ENCODE peak calls at places on chromosomes 5 and 9, in five cellular contexts. L is heart right ventricle, B is lung, J is colonic mucosa, P is activated B cell treated with CpG ODN at 0.5 μM for 24 hours. K is an unnamed sample.

GRCh38 chr5:151627650-151628049 is 36.5 kb upstream of the FAT2 start:
- DNase-seq in L (no peak), B (no peak), J (no peak), P (no peak), K (no peak)

GRCh38 chr9:76530458-76531100 is 71.6 kb downstream of the GCNT1 start:
- DNase-seq in L (no peak), B (no peak), J (no peak), P (no peak), K (no peak)

GRCh38 chr5:63022403-63022802 is 443.8 kb downstream of the LRRC70 start:
- DNase-seq in L (no peak), B (no peak), J (no peak), P (no peak), K (no peak)

GRCh38 chr9:70683841-70684240 is 269.4 kb upstream of the KLF9 start:
- DNase-seq in L (no peak), B (no peak), J (no peak), P (no peak), K (no peak)

GRCh38 chr9:91814681-91815212 is 135.3 kb downstream of the ROR2 start:
- DNase-seq in L (no peak), B (no peak), J (no peak), P (no peak), K (no peak)

GRCh38 chr5:122392844-122393243 is 80.8 kb downstream of the SNCAIP start:
- DNase-seq in L (no peak), B (no peak), J (no peak), P (no peak), K (no peak)

GRCh38 chr5:76074487-76074886 is 8.7 kb upstream of the SV2C start:
- DNase-seq in L (no peak), B (no peak), J (peak), P (no peak), K (peak)

GRCh38 chr5:5055708-5056107 is 84.4 kb upstream of the ADAMTS16 start:
- DNase-seq in L (no peak), B (no peak), J (no peak), P (no peak), K (no peak)

GRCh38 chr5:65440456-65440855 is 41.3 kb downstream of the ADAMTS6 start:
- DNase-seq in L (no peak), B (no peak), J (no peak), P (no peak), K (no peak)

GRCh38 chr5:179777456-179777855 is 16.3 kb upstream of the LTC4S start:
- DNase-seq in L (no peak), B (no peak), J (no peak), P (no peak), K (no peak)

GRCh38 chr5:123673107-123673506 is 161.1 kb downstream of the CSNK1G3 start:
- DNase-seq in L (peak), B (no peak), J (no peak), P (no peak), K (no peak)

GRCh38 chr9:100577776-100578448 is at the start of gene CAVIN4:
- DNase-seq in L (peak), B (no peak), J (no peak), P (no peak), K (no peak)

GRCh38 chr9:26502311-26502710 is 390.3 kb downstream of the CAAP1 start:
- DNase-seq in L (no peak), B (no peak), J (no peak), P (no peak), K (peak)

GRCh38 chr9:21796768-21797167 is 5.7 kb upstream of the MTAP start:
- DNase-seq in L (no peak), B (no peak), J (no peak), P (no peak), K (no peak)

GRCh38 chr9:104831681-104832080 is 67.8 kb downstream of the NIPSNAP3B start:
- DNase-seq in L (no peak), B (no peak), J (no peak), P (no peak), K (no peak)

GRCh38 chr5:1793966-1794895 is 5.4 kb downstream of the MRPL36 start:
- DNase-seq in L (no peak), B (no peak), J (no peak), P (no peak), K (no peak)

GRCh38 chr5:172107606-172108005 is 80.4 kb downstream of the STK10 start:
- DNase-seq in L (no peak), B (no peak), J (no peak), P (no peak), K (no peak)

GRCh38 chr9:126502417-126503332 is 111.1 kb upstream of the LMX1B start:
- DNase-seq in L (no peak), B (no peak), J (no peak), P (no peak), K (no peak)

GRCh38 chr9:91192785-91193657 is 168.7 kb downstream of the AUH start:
- DNase-seq in L (peak), B (peak), J (peak), P (peak), K (peak)

DNA sequence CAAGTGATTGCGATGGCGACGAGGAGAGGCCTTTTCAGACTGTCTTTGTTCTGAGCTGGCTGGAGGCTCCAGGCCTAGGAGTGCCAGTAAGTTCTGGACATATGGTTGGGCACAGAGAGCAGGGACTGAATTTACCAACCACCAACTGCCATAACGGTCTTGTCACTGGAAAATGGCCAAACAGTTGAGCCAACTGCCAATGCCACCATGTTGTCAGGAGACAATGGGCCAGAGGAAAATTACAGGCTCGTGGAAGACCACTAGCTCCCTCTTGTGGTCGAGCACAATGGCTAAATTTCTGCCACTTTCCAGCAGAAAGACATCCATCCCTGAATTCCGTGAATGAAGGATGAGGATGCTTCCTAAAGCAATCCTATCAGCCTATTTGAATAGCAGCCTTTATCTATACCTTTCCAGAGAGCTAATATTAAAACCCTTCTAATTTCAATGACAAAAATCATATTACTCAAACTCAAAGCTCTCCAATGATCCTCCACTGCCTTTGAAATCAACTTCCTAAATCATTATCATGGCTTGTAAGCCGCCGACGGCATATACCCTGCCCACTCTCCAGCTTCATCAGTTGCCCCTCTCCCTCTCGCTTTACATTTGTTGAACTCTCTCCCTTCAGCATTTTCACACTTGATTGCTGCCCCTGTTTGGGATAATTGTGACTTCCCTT is 66.9 kb upstream of the GLIS3 start:
- DNase-seq in L (no peak), B (no peak), J (peak), P (no peak), K (peak)
- TF ChIP-seq CTCF in L (peak), B (peak), J (peak), P (peak), K (peak)

DNA sequence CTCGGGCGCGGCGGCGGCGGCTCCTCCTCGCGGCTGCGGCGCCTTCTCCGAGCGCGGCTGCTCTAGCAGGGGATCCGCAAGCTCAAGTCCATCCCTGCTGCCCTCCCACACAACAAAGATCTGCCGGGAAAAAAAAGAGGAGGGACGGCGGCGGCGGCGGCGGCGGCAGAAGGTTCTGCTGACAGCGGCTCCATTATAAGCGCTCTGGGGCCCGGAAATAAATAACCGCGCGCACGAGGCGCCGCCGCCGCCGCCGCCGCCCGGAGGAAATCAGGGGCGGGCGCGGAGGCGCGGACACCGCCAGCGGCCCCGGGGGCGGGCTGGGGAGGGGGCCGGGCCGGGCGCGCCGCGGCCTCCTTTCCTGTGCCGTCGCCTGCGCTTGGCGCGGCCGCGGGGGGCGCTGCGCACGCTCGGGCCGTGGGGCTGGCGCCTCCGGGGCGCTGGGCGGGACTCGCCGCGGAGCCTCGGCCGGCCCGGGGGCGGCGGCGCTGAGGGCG is at the start of gene ANKH:
- DNase-seq in L (peak), B (peak), J (peak), P (peak), K (peak)
- TF ChIP-seq CTCF in L (no peak), B (no peak), J (no peak), P (no peak), K (no peak)

GRCh38 chr5:154868702-154869101 is 10.3 kb downstream of the CNOT8 start:
- DNase-seq in L (no peak), B (no peak), J (no peak), P (no peak), K (no peak)
- TF ChIP-seq CTCF in L (no peak), B (no peak), J (no peak), P (no peak), K (no peak)

DNA sequence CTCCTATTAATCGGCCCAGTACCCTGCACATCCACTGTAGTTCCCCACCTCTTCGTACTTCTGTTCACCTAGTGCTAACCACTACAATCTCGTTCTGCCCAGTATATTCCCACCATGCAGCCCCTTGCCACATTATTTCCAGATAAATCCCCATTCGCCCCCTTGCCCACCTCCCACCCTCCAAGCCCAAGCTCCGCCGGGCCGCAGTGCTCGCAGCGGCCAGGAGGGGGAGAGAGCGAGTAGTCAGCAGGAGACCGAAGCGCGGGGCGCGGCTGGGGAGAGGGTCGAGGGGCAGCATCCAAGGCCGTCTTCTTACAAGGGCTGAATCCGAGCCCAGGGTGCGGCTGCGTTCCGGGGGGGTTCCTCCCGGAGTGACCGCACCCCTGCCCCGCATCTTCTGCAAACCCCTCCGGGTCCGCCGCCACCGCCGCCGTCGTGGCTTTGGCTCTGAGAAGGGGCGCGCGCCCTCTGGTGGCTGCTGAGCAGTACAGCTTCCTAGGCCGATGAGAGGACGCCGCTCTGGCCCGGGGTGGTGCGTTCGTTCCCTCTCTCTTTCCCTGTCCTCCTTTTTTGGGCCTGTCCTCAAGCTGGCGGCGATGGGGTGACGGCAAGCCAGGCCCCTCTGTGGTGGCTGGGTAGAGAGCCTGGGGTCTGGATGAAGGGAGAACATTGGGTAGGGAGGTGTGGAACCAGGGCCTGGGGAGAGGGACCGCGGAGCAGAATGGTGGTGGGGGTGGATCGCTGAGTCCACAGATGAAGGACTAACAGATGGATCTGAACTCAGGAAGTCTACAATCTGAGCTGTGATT is 30.0 kb upstream of the PSD2 start:
- DNase-seq in L (peak), B (peak), J (peak), P (peak), K (peak)
- TF ChIP-seq CTCF in L (peak), B (peak), J (peak), P (peak), K (peak)

GRCh38 chr9:1100945-1101344 is 50.8 kb downstream of the DMRT2 start:
- DNase-seq in L (peak), B (peak), J (peak), P (no peak), K (peak)
- TF ChIP-seq CTCF in L (peak), B (no peak), J (peak), P (no peak), K (no peak)

GRCh38 chr9:73061131-73061530 is 90.5 kb upstream of the ANXA1 start:
- DNase-seq in L (no peak), B (no peak), J (no peak), P (no peak), K (no peak)
- TF ChIP-seq CTCF in L (no peak), B (no peak), J (no peak), P (no peak), K (no peak)

DNA sequence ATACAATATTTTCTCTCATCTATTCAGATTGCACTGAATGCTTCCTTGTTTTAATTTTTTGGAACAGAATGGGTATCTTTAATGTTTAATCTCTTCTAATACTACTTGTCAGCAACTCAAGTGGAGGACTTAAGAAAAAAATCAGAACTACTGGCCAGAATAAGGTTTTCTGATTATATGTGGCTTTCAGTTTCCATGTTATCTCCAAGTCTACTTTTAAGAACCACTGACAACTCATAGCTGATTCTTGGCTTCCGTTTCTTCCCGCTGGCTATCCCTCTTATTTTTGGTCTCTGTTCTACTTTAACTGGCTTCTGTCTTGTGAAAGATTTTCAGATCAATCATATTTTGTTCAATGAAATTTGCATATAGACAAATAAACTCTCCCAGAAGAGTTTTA is 204.6 kb downstream of the MLLT3 start:
- DNase-seq in L (no peak), B (no peak), J (no peak), P (no peak), K (no peak)
- TF ChIP-seq CTCF in L (no peak), B (no peak), J (no peak), P (no peak), K (no peak)

DNA sequence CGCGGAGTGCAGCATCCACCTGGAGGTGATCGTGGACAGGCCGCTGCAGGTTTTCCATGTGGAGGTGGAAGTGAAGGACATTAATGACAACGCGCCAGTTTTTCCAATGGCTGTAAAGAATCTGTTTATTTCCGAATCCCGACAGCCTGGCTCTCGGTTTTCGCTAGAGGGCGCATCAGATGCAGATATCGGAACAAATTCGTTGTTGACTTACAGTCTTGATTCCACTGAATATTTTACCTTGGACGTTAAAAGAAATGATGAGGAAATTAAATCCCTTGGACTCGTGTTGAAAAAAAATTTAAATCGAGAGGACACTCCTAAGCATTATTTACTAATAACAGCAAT is 611 bp downstream of the PCDHA3 start:
- DNase-seq in L (no peak), B (no peak), J (no peak), P (no peak), K (no peak)
- TF ChIP-seq CTCF in L (no peak), B (no peak), J (no peak), P (no peak), K (no peak)